ENCODE peak calls at places on chromosomes 4 and X, in four cellular contexts. C is GM12878, D is K562, V is HCT116. W is an unnamed sample.

GRCh38 chr4:4480685-4481393 is 61.0 kb downstream of the STX18 start:
- DNase-seq in C (no peak), D (no peak), V (no peak), W (no peak)

GRCh38 chrX:153469811-153470410 is 465 bp downstream of the HAUS7 start:
- DNase-seq in C (no peak), D (peak; percentile 65), V (no peak), W (no peak)

GRCh38 chrX:1041051-1041450 is 171.4 kb downstream of the CRLF2 start:
- DNase-seq in C (no peak), D (no peak), V (no peak), W (no peak)

GRCh38 chr4:32991663-32992062 is 2271.5 kb downstream of the PCDH7 start:
- DNase-seq in C (no peak), D (no peak), V (no peak), W (no peak)

GRCh38 chrX:20514358-20514757 is 247.6 kb upstream of the RPS6KA3 start:
- DNase-seq in C (no peak), D (no peak), V (peak; percentile 58), W (peak; percentile 16)

GRCh38 chr4:24794916-24795665 is at the start of gene SOD3:
- DNase-seq in C (no peak), D (peak; percentile 50), V (no peak), W (peak; percentile 18)

GRCh38 chrX:66654411-66654810 is 15.5 kb upstream of the EDA2R start:
- DNase-seq in C (no peak), D (no peak), V (no peak), W (no peak)

GRCh38 chrX:118961866-118962560 is 12.4 kb upstream of the LONRF3 start:
- DNase-seq in C (no peak), D (no peak), V (no peak), W (no peak)

GRCh38 chrX:17741123-17741511 is 3.8 kb downstream of the SCML1 start:
- DNase-seq in C (no peak), D (no peak), V (no peak), W (peak; percentile 40)

GRCh38 chr4:123478859-123479345 is 82.3 kb downstream of the SPRY1 start:
- DNase-seq in C (no peak), D (no peak), V (peak; percentile 64), W (peak; percentile 100)

GRCh38 chr4:167456619-167457018 is 222.3 kb upstream of the SPOCK3 start:
- DNase-seq in C (no peak), D (no peak), V (no peak), W (no peak)

GRCh38 chr4:16289872-16290554 is 63.7 kb upstream of the TAPT1 start:
- DNase-seq in C (no peak), D (no peak), V (peak; percentile 7), W (peak; percentile 7)

GRCh38 chr4:109148577-109149075 is 153.8 kb downstream of the COL25A1 start:
- DNase-seq in C (no peak), D (peak; percentile 68), V (no peak), W (no peak)

GRCh38 chr4:184854673-184855072 is 28.9 kb upstream of the ACSL1 start:
- DNase-seq in C (no peak), D (no peak), V (no peak), W (no peak)

GRCh38 chr4:10783351-10783750 is 98.8 kb upstream of the CLNK start:
- DNase-seq in C (no peak), D (no peak), V (no peak), W (no peak)

GRCh38 chr4:177401658-177402273 is 40.5 kb downstream of the AGA start:
- DNase-seq in C (no peak), D (no peak), V (no peak), W (no peak)

GRCh38 chr4:89298788-89299152 is 8.8 kb downstream of the GPRIN3 start:
- DNase-seq in C (no peak), D (no peak), V (no peak), W (no peak)

GRCh38 chr4:40675166-40675565 is 45.5 kb upstream of the RBM47 start:
- DNase-seq in C (no peak), D (no peak), V (no peak), W (no peak)

GRCh38 chrX:131821945-131822622 is 201.0 kb upstream of the STK26 start:
- DNase-seq in C (peak; percentile 85), D (no peak), V (no peak), W (no peak)

GRCh38 chrX:153668423-153669173 is 5.0 kb downstream of the PNCK start:
- DNase-seq in C (no peak), D (no peak), V (no peak), W (no peak)

GRCh38 chr4:106194801-106195200 is 121.2 kb downstream of the TBCK start:
- DNase-seq in C (no peak), D (no peak), V (no peak), W (no peak)

GRCh38 chr4:1277667-1278335 is 11.9 kb upstream of the MAEA start:
- DNase-seq in C (no peak), D (no peak), V (no peak), W (no peak)

GRCh38 chr4:33715996-33716395 is 2528.3 kb downstream of the ARAP2 start:
- DNase-seq in C (no peak), D (no peak), V (no peak), W (no peak)

GRCh38 chr4:173413043-173413442 is 14.1 kb upstream of the SCRG1 start:
- DNase-seq in C (no peak), D (no peak), V (no peak), W (no peak)

GRCh38 chrX:122055450-122055849 is 1008.0 kb downstream of the GLUD2 start:
- DNase-seq in C (no peak), D (no peak), V (no peak), W (no peak)

GRCh38 chr4:55733874-55734437 is 85.6 kb upstream of the EXOC1L start:
- DNase-seq in C (no peak), D (peak; percentile 53), V (peak; percentile 83), W (peak; percentile 8)

GRCh38 chrX:93649381-93649780 is 24.0 kb downstream of the NAP1L3 start:
- DNase-seq in C (no peak), D (no peak), V (no peak), W (no peak)

GRCh38 chrX:115259238-115259875 is 25.5 kb upstream of the LRCH2 start:
- DNase-seq in C (no peak), D (no peak), V (no peak), W (no peak)

GRCh38 chr4:181819951-181820350 is 423.3 kb upstream of the TENM3 start:
- DNase-seq in C (no peak), D (no peak), V (no peak), W (no peak)

GRCh38 chr4:38050560-38051350 is 90.6 kb downstream of the PTTG2 start:
- DNase-seq in C (no peak), D (no peak), V (no peak), W (no peak)

GRCh38 chr4:10620935-10621488 is 63.6 kb downstream of the CLNK start:
- DNase-seq in C (no peak), D (no peak), V (no peak), W (no peak)

GRCh38 chr4:115310671-115311070 is 197.3 kb upstream of the NDST4 start:
- DNase-seq in C (no peak), D (no peak), V (no peak), W (no peak)

GRCh38 chrX:74492720-74493201 is 71.5 kb downstream of the SLC16A2 start:
- DNase-seq in C (no peak), D (no peak), V (no peak), W (no peak)

GRCh38 chr4:8664031-8664805 is 71.7 kb downstream of the CPZ start:
- DNase-seq in C (no peak), D (no peak), V (no peak), W (no peak)

GRCh38 chr4:61301285-61301684 is 101.2 kb downstream of the ADGRL3 start:
- DNase-seq in C (no peak), D (no peak), V (no peak), W (no peak)

GRCh38 chr4:55398461-55398860 is 2.7 kb downstream of the TMEM165 start:
- DNase-seq in C (no peak), D (no peak), V (no peak), W (no peak)

GRCh38 chr4:181548873-181549541 is 694.2 kb upstream of the TENM3 start:
- DNase-seq in C (no peak), D (no peak), V (peak; percentile 67), W (peak; percentile 1)

GRCh38 chrX:53714580-53715335 is 28.2 kb upstream of the HUWE1 start:
- DNase-seq in C (peak; percentile 89), D (no peak), V (peak; percentile 4), W (no peak)
- TF ChIP-seq ZBTB33 in C (no peak), D (no peak), V (no peak), W (no peak)

GRCh38 chrX:103215768-103216085 is 819 bp downstream of the BEX4 start:
- DNase-seq in C (no peak), D (no peak), V (no peak), W (no peak)

GRCh38 chrX:103212749-103213457 is 2.0 kb upstream of the BEX4 start:
- DNase-seq in C (no peak), D (no peak), V (no peak), W (no peak)

GRCh38 chrX:103215037-103215767 is at the start of gene BEX4:
- DNase-seq in C (no peak), D (peak; percentile 84), V (peak; percentile 6), W (no peak)

GRCh38 chrX:103210056-103210455 is 4.9 kb upstream of the BEX4 start:
- DNase-seq in C (no peak), D (no peak), V (no peak), W (no peak)

GRCh38 chrX:103211012-103211715 is 3.7 kb upstream of the BEX4 start:
- DNase-seq in C (no peak), D (no peak), V (peak; percentile 10), W (peak; percentile 25)
- TF ChIP-seq SP1 in C (no peak), D (no peak), V (no peak), W (no peak)

DNA sequence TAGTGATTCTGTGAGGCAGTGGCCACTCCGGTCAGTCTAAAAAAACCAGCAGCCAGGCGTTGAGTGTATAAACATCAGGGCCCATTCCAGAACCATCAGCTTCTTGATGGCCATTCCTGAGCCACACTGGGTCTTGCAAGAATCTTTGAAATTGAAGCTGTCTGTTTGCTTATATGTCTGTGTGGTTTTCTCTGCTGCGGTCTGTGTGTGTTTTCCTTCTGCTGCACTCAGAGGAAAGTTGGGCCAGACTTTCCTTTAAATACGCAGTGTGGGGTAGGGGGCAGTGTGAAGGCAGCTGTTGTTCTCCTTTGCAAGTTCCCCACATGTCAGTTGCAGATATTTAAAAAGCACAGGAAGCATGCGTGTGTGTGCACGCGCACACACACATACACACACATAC is 32.2 kb downstream of the CCKAR start:
- DNase-seq in C (no peak), D (no peak), V (no peak), W (no peak)
- TF ChIP-seq SRF in C (no peak), D (no peak), V (no peak), W (no peak)

DNA sequence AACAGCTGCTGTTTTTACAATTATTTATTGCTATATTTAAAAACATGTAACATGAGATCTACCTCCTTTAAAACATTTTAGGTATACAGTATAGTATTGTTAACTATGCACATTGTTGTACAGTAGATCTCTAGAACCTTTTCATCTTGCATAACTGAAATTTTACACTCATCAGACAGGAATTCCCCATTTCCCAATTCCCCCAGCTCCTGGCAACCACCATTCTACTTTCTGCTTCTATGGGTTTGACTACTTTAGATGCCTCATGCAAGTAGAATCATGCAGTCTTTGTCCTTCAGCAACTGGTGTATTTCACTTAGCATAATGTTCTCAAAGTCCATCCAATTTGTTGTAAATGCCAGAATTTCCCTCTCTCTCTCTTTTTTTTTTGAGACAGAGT is 9.7 kb upstream of the LSM6 start:
- DNase-seq in C (no peak), D (no peak), V (no peak), W (no peak)
- TF ChIP-seq ZBTB33 in C (no peak), D (no peak), V (no peak), W (no peak)

W was measured in HepG2.